ENCODE peak calls at places on chromosomes 6 and 20, in ten cellular contexts. One of them, this sample, is unnamed.
A peak's percentile ranks its signal among the peaks of the same experiment; 100 is the strongest.

GRCh38 chr6:162917506-162917905 is 189.7 kb downstream of the PACRG start:
- DNase-seq in fibroblast of lung: peak; percentile 58
- DNase-seq in OCI-LY7: no peak
- DNase-seq in heart left ventricle: no peak
- DNase-seq in cardiac muscle cell: peak; percentile 6
- DNase-seq in Peyer's patch: no peak
- DNase-seq in astrocyte of the spinal cord: peak; percentile 52
- DNase-seq in foreskin fibroblast: peak; percentile 79
- DNase-seq in spleen: no peak
- DNase-seq in choroid plexus epithelial cell: peak; percentile 42
- DNase-seq in this sample: peak; percentile 32

GRCh38 chr6:21742238-21742660 is 148.7 kb downstream of the SOX4 start:
- DNase-seq in OCI-LY7: no peak
- DNase-seq in cardiac muscle cell: peak; percentile 74
- DNase-seq in foreskin fibroblast: peak; percentile 53
- DNase-seq in astrocyte of the spinal cord: peak; percentile 88
- DNase-seq in choroid plexus epithelial cell: peak; percentile 90
- DNase-seq in fibroblast of lung: peak; percentile 92
- DNase-seq in spleen: no peak
- DNase-seq in heart left ventricle: no peak
- DNase-seq in Peyer's patch: no peak
- DNase-seq in this sample: peak; percentile 83

GRCh38 chr20:59514554-59514953 is 89.8 kb upstream of the PHACTR3 start:
- DNase-seq in heart left ventricle: no peak
- DNase-seq in astrocyte of the spinal cord: no peak
- DNase-seq in fibroblast of lung: no peak
- DNase-seq in spleen: no peak
- DNase-seq in foreskin fibroblast: no peak
- DNase-seq in choroid plexus epithelial cell: no peak
- DNase-seq in cardiac muscle cell: no peak
- DNase-seq in Peyer's patch: no peak
- DNase-seq in OCI-LY7: no peak
- DNase-seq in this sample: no peak

GRCh38 chr6:132213191-132213590 is 188.1 kb downstream of the MOXD1 start:
- DNase-seq in spleen: no peak
- DNase-seq in astrocyte of the spinal cord: no peak
- DNase-seq in choroid plexus epithelial cell: no peak
- DNase-seq in OCI-LY7: no peak
- DNase-seq in fibroblast of lung: no peak
- DNase-seq in heart left ventricle: no peak
- DNase-seq in Peyer's patch: no peak
- DNase-seq in foreskin fibroblast: no peak
- DNase-seq in cardiac muscle cell: no peak
- DNase-seq in this sample: no peak

GRCh38 chr20:61744691-61745396 is 320.8 kb downstream of the TAF4 start:
- DNase-seq in cardiac muscle cell: peak; percentile 14
- DNase-seq in OCI-LY7: no peak
- DNase-seq in Peyer's patch: no peak
- DNase-seq in fibroblast of lung: peak; percentile 82
- DNase-seq in spleen: peak; percentile 38
- DNase-seq in choroid plexus epithelial cell: peak; percentile 63
- DNase-seq in heart left ventricle: no peak
- DNase-seq in foreskin fibroblast: peak; percentile 23
- DNase-seq in astrocyte of the spinal cord: peak; percentile 57
- DNase-seq in this sample: no peak

GRCh38 chr20:24465730-24466129 is 3.7 kb upstream of the SYNDIG1 start:
- DNase-seq in fibroblast of lung: peak; percentile 71
- DNase-seq in choroid plexus epithelial cell: peak; percentile 24
- DNase-seq in OCI-LY7: no peak
- DNase-seq in heart left ventricle: peak; percentile 74
- DNase-seq in Peyer's patch: no peak
- DNase-seq in cardiac muscle cell: peak; percentile 60
- DNase-seq in astrocyte of the spinal cord: peak; percentile 60
- DNase-seq in spleen: no peak
- DNase-seq in foreskin fibroblast: peak; percentile 40
- DNase-seq in this sample: no peak

GRCh38 chr20:14337400-14338171 is at the start of gene FLRT3:
- DNase-seq in OCI-LY7: peak; percentile 43
- DNase-seq in Peyer's patch: no peak
- DNase-seq in fibroblast of lung: peak; percentile 98
- DNase-seq in heart left ventricle: peak; percentile 25
- DNase-seq in cardiac muscle cell: peak; percentile 93
- DNase-seq in astrocyte of the spinal cord: peak; percentile 97
- DNase-seq in spleen: no peak
- DNase-seq in foreskin fibroblast: peak; percentile 94
- DNase-seq in choroid plexus epithelial cell: peak; percentile 98
- DNase-seq in this sample: peak; percentile 91

GRCh38 chr20:43901296-43901695 is 13.4 kb upstream of the TOX2 start:
- DNase-seq in spleen: no peak
- DNase-seq in choroid plexus epithelial cell: no peak
- DNase-seq in Peyer's patch: no peak
- DNase-seq in OCI-LY7: no peak
- DNase-seq in foreskin fibroblast: no peak
- DNase-seq in cardiac muscle cell: no peak
- DNase-seq in astrocyte of the spinal cord: no peak
- DNase-seq in fibroblast of lung: no peak
- DNase-seq in heart left ventricle: no peak
- DNase-seq in this sample: peak; percentile 12

GRCh38 chr20:43579861-43580793 is 10.6 kb upstream of the IFT52 start:
- DNase-seq in choroid plexus epithelial cell: peak; percentile 19
- DNase-seq in Peyer's patch: no peak
- DNase-seq in astrocyte of the spinal cord: no peak
- DNase-seq in OCI-LY7: no peak
- DNase-seq in heart left ventricle: no peak
- DNase-seq in spleen: peak; percentile 11
- DNase-seq in cardiac muscle cell: peak; percentile 55
- DNase-seq in foreskin fibroblast: no peak
- DNase-seq in fibroblast of lung: no peak
- DNase-seq in this sample: no peak

GRCh38 chr6:25477006-25477590 is 174.9 kb upstream of the SCGN start:
- DNase-seq in OCI-LY7: no peak
- DNase-seq in astrocyte of the spinal cord: peak; percentile 53
- DNase-seq in foreskin fibroblast: no peak
- DNase-seq in heart left ventricle: no peak
- DNase-seq in fibroblast of lung: peak; percentile 90
- DNase-seq in Peyer's patch: no peak
- DNase-seq in choroid plexus epithelial cell: peak; percentile 50
- DNase-seq in spleen: no peak
- DNase-seq in cardiac muscle cell: peak; percentile 54
- DNase-seq in this sample: no peak

GRCh38 chr6:31620586-31621319 is at the start of gene PRRC2A:
- DNase-seq in OCI-LY7: peak; percentile 79
- DNase-seq in Peyer's patch: peak; percentile 81
- DNase-seq in foreskin fibroblast: no peak
- DNase-seq in heart left ventricle: peak; percentile 82
- DNase-seq in astrocyte of the spinal cord: no peak
- DNase-seq in cardiac muscle cell: no peak
- DNase-seq in fibroblast of lung: no peak
- DNase-seq in spleen: peak; percentile 98
- DNase-seq in choroid plexus epithelial cell: peak; percentile 57
- DNase-seq in this sample: no peak

GRCh38 chr20:50320910-50321796 is 130.5 kb downstream of the CEBPB start:
- DNase-seq in cardiac muscle cell: peak; percentile 94
- DNase-seq in astrocyte of the spinal cord: peak; percentile 97
- DNase-seq in Peyer's patch: peak; percentile 37
- DNase-seq in OCI-LY7: no peak
- DNase-seq in spleen: peak; percentile 82
- DNase-seq in choroid plexus epithelial cell: peak; percentile 96
- DNase-seq in heart left ventricle: peak; percentile 77
- DNase-seq in foreskin fibroblast: peak; percentile 89
- DNase-seq in fibroblast of lung: peak; percentile 98
- DNase-seq in this sample: no peak

GRCh38 chr20:51377132-51377531 is 165.4 kb downstream of the NFATC2 start:
- DNase-seq in foreskin fibroblast: no peak
- DNase-seq in heart left ventricle: no peak
- DNase-seq in Peyer's patch: no peak
- DNase-seq in fibroblast of lung: no peak
- DNase-seq in choroid plexus epithelial cell: no peak
- DNase-seq in spleen: peak; percentile 25
- DNase-seq in astrocyte of the spinal cord: no peak
- DNase-seq in cardiac muscle cell: no peak
- DNase-seq in OCI-LY7: no peak
- DNase-seq in this sample: no peak

GRCh38 chr6:37170273-37171140 is 555 bp downstream of the PIM1 start:
- DNase-seq in cardiac muscle cell: peak; percentile 60
- DNase-seq in OCI-LY7: peak; percentile 74
- DNase-seq in choroid plexus epithelial cell: peak; percentile 60
- DNase-seq in spleen: no peak
- DNase-seq in foreskin fibroblast: peak; percentile 12
- DNase-seq in astrocyte of the spinal cord: no peak
- DNase-seq in fibroblast of lung: peak; percentile 44
- DNase-seq in heart left ventricle: peak; percentile 33
- DNase-seq in Peyer's patch: peak; percentile 68
- DNase-seq in this sample: no peak
- TF ChIP-seq CTCF in cardiac muscle cell: peak; percentile 17
- TF ChIP-seq CTCF in OCI-LY7: peak; percentile 50
- TF ChIP-seq CTCF in choroid plexus epithelial cell: no peak
- TF ChIP-seq CTCF in spleen: peak; percentile 33
- TF ChIP-seq CTCF in foreskin fibroblast: peak; percentile 17
- TF ChIP-seq CTCF in astrocyte of the spinal cord: peak; percentile 28
- TF ChIP-seq CTCF in fibroblast of lung: peak; percentile 9
- TF ChIP-seq CTCF in heart left ventricle: peak; percentile 24
- TF ChIP-seq CTCF in Peyer's patch: peak; percentile 40
- TF ChIP-seq CTCF in this sample: no peak

DNA sequence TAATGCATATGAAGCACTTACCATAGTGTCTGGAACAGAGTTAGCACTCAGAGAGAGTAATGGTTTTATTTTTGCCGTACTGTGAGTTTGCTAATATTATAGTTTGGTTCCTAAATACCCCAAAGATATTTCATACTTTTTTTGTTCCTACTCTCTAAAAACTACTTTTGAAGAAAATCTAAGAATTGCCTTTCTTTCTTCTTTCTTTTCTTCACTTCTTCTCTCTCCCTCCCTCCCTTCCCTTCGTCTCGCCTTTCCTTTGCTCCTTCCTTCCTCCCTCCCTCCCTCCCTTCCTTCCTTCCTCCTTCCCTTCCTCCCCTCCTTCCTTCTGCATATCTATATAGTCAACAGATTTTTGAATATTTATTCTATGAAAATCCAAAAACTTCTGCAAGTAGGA is 351.7 kb upstream of the RSPO3 start:
- DNase-seq in cardiac muscle cell: no peak
- DNase-seq in Peyer's patch: no peak
- DNase-seq in choroid plexus epithelial cell: no peak
- DNase-seq in OCI-LY7: no peak
- DNase-seq in astrocyte of the spinal cord: no peak
- DNase-seq in heart left ventricle: no peak
- DNase-seq in foreskin fibroblast: no peak
- DNase-seq in fibroblast of lung: no peak
- DNase-seq in spleen: no peak
- DNase-seq in this sample: no peak
- H3K4me3 ChIP-seq in cardiac muscle cell: no peak overlapping the region
- H3K4me3 ChIP-seq in Peyer's patch: no peak overlapping the region
- H3K4me3 ChIP-seq in choroid plexus epithelial cell: no peak overlapping the region
- H3K4me3 ChIP-seq in OCI-LY7: no peak overlapping the region
- H3K4me3 ChIP-seq in astrocyte of the spinal cord: no peak overlapping the region
- H3K4me3 ChIP-seq in heart left ventricle: no peak overlapping the region
- H3K4me3 ChIP-seq in foreskin fibroblast: no peak overlapping the region
- H3K4me3 ChIP-seq in fibroblast of lung: no peak overlapping the region
- H3K4me3 ChIP-seq in spleen: no peak overlapping the region
- H3K4me3 ChIP-seq in this sample: no peak overlapping the region

DNA sequence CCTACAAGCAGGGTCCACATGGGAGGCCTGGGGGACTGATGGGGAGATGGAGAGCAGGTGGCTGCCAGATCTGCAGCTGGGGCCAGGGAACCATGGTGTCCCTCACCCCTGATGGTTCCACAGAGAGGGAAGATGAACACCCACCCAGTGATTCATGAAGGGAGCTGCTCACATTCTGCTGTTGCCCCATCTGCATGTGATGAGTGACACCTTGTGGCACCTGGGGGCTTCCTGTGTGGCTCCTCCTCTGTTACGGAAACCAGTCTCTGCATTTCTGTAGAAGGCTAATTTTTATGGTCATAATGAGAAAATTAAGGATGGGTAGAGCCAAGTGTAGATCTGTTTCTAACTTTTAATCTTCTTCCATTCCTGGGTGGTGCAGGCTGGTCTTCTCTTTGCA is 217.1 kb downstream of the SMOC2 start:
- DNase-seq in choroid plexus epithelial cell: no peak
- DNase-seq in heart left ventricle: no peak
- DNase-seq in Peyer's patch: no peak
- DNase-seq in cardiac muscle cell: no peak
- DNase-seq in foreskin fibroblast: no peak
- DNase-seq in fibroblast of lung: no peak
- DNase-seq in spleen: no peak
- DNase-seq in OCI-LY7: no peak
- DNase-seq in astrocyte of the spinal cord: no peak
- DNase-seq in this sample: no peak
- TF ChIP-seq CTCF in choroid plexus epithelial cell: no peak
- TF ChIP-seq CTCF in heart left ventricle: no peak
- TF ChIP-seq CTCF in Peyer's patch: no peak
- TF ChIP-seq CTCF in cardiac muscle cell: no peak
- TF ChIP-seq CTCF in foreskin fibroblast: no peak
- TF ChIP-seq CTCF in fibroblast of lung: no peak
- TF ChIP-seq CTCF in spleen: no peak
- TF ChIP-seq CTCF in OCI-LY7: no peak
- TF ChIP-seq CTCF in astrocyte of the spinal cord: no peak
- TF ChIP-seq CTCF in this sample: no peak

DNA sequence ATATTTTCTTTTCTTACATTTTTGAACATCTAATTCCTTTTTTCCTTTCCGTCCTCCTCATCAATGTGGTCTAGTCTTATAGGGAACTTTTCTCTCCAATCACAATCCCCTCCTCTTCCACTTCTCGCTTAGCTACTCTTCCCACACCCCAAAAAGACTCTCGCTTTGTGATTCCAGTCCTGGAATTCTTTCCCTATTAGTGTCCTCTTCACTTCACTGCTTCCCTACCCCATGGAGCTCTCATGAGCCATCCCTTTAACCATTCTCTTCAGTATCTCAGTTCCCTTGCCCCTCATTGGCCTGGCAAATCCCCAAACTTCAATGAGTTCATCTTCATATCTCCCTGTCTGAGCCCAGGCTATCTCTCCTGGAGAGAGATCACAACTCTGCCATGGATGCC is 55.3 kb upstream of the CEP85L start:
- DNase-seq in astrocyte of the spinal cord: peak; percentile 2
- DNase-seq in heart left ventricle: no peak
- DNase-seq in OCI-LY7: no peak
- DNase-seq in spleen: no peak
- DNase-seq in foreskin fibroblast: no peak
- DNase-seq in Peyer's patch: no peak
- DNase-seq in fibroblast of lung: peak; percentile 72
- DNase-seq in cardiac muscle cell: peak; percentile 9
- DNase-seq in choroid plexus epithelial cell: no peak
- DNase-seq in this sample: no peak
- H3K4me3 ChIP-seq in astrocyte of the spinal cord: no peak overlapping the region
- H3K4me3 ChIP-seq in heart left ventricle: no peak overlapping the region
- H3K4me3 ChIP-seq in OCI-LY7: no peak overlapping the region
- H3K4me3 ChIP-seq in spleen: no peak overlapping the region
- H3K4me3 ChIP-seq in foreskin fibroblast: no peak overlapping the region
- H3K4me3 ChIP-seq in Peyer's patch: no peak overlapping the region
- H3K4me3 ChIP-seq in fibroblast of lung: no peak overlapping the region
- H3K4me3 ChIP-seq in cardiac muscle cell: no peak overlapping the region
- H3K4me3 ChIP-seq in choroid plexus epithelial cell: no peak overlapping the region
- H3K4me3 ChIP-seq in this sample: no peak overlapping the region

GRCh38 chr20:9903048-9903651 is 64.3 kb upstream of the PAK5 start:
- DNase-seq in choroid plexus epithelial cell: peak; percentile 18
- DNase-seq in cardiac muscle cell: peak; percentile 5
- DNase-seq in OCI-LY7: peak; percentile 20
- DNase-seq in spleen: no peak
- DNase-seq in astrocyte of the spinal cord: no peak
- DNase-seq in Peyer's patch: no peak
- DNase-seq in heart left ventricle: no peak
- DNase-seq in fibroblast of lung: no peak
- DNase-seq in foreskin fibroblast: no peak
- DNase-seq in this sample: no peak
- TF ChIP-seq CTCF in choroid plexus epithelial cell: peak; percentile 57
- TF ChIP-seq CTCF in cardiac muscle cell: peak; percentile 48
- TF ChIP-seq CTCF in OCI-LY7: peak; percentile 84
- TF ChIP-seq CTCF in spleen: peak; percentile 11
- TF ChIP-seq CTCF in astrocyte of the spinal cord: peak; percentile 63
- TF ChIP-seq CTCF in Peyer's patch: peak; percentile 12
- TF ChIP-seq CTCF in heart left ventricle: peak; percentile 26
- TF ChIP-seq CTCF in fibroblast of lung: peak; percentile 17
- TF ChIP-seq CTCF in foreskin fibroblast: peak; percentile 40
- TF ChIP-seq CTCF in this sample: peak; percentile 69

This sample was measured in HFF-Myc.